ENCODE peak calls at places on chromosomes 11 and 22, in four cellular contexts. G, C, Q and D are unnamed samples.

GRCh38 chr22:44329179-44329796 is 16.5 kb upstream of the SHISAL1 start:
- DNase-seq in Q (no peak), C (no peak), G (no peak), D (no peak)

GRCh38 chr11:6099577-6099976 is 7.9 kb upstream of the OR56B4 start:
- DNase-seq in C (no peak), G (no peak), Q (no peak), D (no peak)

GRCh38 chr11:110295487-110296225 is 758 bp downstream of the RDX start:
- DNase-seq in C (peak; percentile 48), G (peak; percentile 74), Q (peak; percentile 75), D (no peak)

GRCh38 chr11:69640260-69640994 is 529 bp upstream of the CCND1 start:
- DNase-seq in C (no peak), G (no peak), Q (no peak), D (no peak)

GRCh38 chr11:134164490-134165370 is 59.0 kb downstream of the NCAPD3 start:
- DNase-seq in C (no peak), Q (no peak), G (no peak), D (no peak)

GRCh38 chr11:71342951-71343827 is 90.8 kb upstream of the SHANK2 start:
- DNase-seq in Q (peak; percentile 57), C (no peak), G (peak; percentile 78), D (no peak)

GRCh38 chr22:32748509-32748908 is 53.0 kb upstream of the TIMP3 start:
- DNase-seq in C (no peak), Q (no peak), G (no peak), D (no peak)

GRCh38 chr11:25423436-25424184 is 908.3 kb upstream of the ANO3 start:
- DNase-seq in Q (no peak), C (no peak), G (no peak), D (no peak)

GRCh38 chr11:97743205-97743742 is 1277.5 kb upstream of the CNTN5 start:
- DNase-seq in G (no peak), C (no peak), Q (no peak), D (no peak)

GRCh38 chr22:27454807-27455450 is 346.6 kb downstream of the MN1 start:
- DNase-seq in G (no peak), C (no peak), Q (no peak), D (no peak)

GRCh38 chr11:45643585-45643984 is 21.8 kb downstream of the CHST1 start:
- DNase-seq in Q (no peak), C (no peak), G (no peak), D (no peak)

GRCh38 chr11:44577231-44577834 is 11.9 kb downstream of the CD82 start:
- DNase-seq in Q (no peak), C (no peak), G (no peak), D (no peak)

GRCh38 chr11:850777-851762 is 8.4 kb downstream of the TSPAN4 start:
- DNase-seq in Q (no peak), G (no peak), C (no peak), D (no peak)

GRCh38 chr22:40183029-40183581 is 5.4 kb downstream of the TNRC6B start:
- DNase-seq in G (peak; percentile 80), C (no peak), Q (no peak), D (peak; percentile 84)

GRCh38 chr11:117122546-117122945 is 21.5 kb upstream of the PAFAH1B2 start:
- DNase-seq in G (no peak), C (no peak), Q (no peak), D (no peak)

GRCh38 chr11:112162761-112163669 is 879 bp downstream of the IL18 start:
- DNase-seq in C (no peak), G (peak; percentile 22), Q (no peak), D (peak; percentile 22)

GRCh38 chr11:29333993-29334780 is 682.6 kb downstream of the KCNA4 start:
- DNase-seq in C (no peak), Q (no peak), G (peak; percentile 55), D (no peak)

GRCh38 chr22:27796829-27797792 is 4.4 kb downstream of the MN1 start:
- DNase-seq in Q (no peak), G (no peak), C (no peak), D (no peak)

GRCh38 chr11:123903932-123904331 is 2.0 kb downstream of the OR8D4 start:
- DNase-seq in Q (no peak), C (no peak), G (no peak), D (no peak)

GRCh38 chr11:70315726-70316125 is 45.2 kb downstream of the PPFIA1 start:
- DNase-seq in Q (no peak), C (no peak), G (no peak), D (no peak)

GRCh38 chr11:8767466-8768142 is 85.0 kb downstream of the RPL27A start:
- DNase-seq in C (no peak), Q (no peak), G (no peak), D (no peak)

GRCh38 chr11:8766043-8766992 is 83.7 kb downstream of the RPL27A start:
- DNase-seq in C (no peak), G (no peak), Q (no peak), D (no peak)

GRCh38 chr11:8765294-8765693 is 82.7 kb downstream of the RPL27A start:
- DNase-seq in C (no peak), Q (no peak), G (peak; percentile 45), D (no peak)

GRCh38 chr11:8766993-8767374 is 84.4 kb downstream of the RPL27A start:
- DNase-seq in Q (no peak), C (no peak), G (no peak), D (no peak)

DNA sequence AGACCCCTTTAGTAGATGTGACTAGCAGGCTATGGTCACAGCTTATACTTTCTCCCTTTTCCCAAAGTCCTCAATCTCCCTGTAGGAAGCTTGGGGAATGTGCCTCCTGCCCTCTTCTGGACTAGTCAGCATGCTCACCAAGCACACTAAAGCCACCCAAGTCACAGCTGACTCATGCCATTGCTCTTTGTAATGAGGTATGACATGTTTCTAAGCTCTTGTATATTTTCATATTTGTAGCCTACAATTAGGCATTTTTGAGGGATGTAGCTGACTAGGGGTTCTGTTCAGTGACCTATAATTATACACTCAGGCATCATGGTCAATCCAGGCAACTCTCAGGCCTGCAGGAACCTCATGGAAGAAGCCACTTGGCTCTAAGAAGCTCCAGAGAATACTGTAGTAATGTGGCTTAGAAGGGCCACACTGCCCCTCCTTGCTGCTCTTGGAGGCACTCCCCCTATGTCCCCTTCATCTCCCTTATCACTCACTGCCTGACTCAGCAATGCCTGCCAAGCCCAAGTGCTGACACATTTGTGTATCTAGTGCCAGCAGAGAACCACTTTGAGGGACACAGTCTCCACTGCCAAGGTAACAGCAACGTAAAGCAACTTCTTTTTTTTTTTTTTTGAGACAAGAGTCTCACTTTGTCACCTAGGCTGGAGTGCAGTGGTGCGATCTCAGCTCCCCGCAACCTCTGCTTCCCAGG is 86.2 kb downstream of the RPL27A start:
- DNase-seq in Q (no peak), C (peak; percentile 53), G (peak; percentile 59), D (no peak)
- TF ChIP-seq CTCF in Q (peak; percentile 11), C (peak; percentile 2), G (peak; percentile 37), D (peak; percentile 47)

DNA sequence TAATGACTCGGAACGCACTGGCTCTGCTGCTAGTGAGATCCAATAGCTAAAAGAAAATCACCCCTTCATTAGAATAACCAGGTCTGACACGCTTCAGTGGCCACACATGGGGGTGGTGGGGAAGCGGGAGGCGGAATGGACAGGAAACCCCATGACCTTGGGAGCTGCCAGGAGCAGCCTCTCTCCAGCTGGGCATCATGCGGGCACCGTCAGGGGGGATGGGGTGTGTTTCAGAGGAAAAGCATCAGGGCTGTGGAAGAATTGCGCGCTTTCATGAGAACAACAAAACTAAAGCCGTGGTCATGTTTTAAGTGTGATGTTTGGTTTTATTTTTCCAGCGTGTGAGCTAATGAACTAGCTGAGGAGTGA is 6.1 kb upstream of the MRGPRG start:
- DNase-seq in G (no peak), C (no peak), Q (no peak), D (no peak)
- H3K27me3 ChIP-seq in G (no peaks in the 10 kb centered on the region), C (peaks cover 22% of the 10 kb centered on the region), Q (peaks cover 43% of the 10 kb centered on the region), D (peaks cover 17% of the 10 kb centered on the region)

DNA sequence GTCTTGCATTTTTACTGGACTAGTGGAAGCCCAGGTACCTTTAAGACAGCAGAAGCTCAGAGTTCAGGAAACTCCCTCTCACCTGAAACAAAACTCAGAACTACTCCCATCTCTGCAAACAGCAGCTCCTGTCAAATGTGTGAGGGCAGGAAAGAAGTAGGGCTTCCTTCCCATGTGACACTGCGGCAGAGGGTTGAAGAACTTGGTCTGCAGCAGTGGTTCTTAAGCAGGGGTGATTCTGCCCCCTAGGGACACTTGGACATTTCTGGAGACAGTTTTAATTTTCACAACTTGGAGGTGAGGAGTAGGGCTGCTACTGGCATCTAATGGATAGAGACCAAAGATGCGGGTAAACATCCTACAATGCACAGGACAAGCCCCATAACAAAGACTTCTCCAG is 63.4 kb downstream of the RCN1 start:
- DNase-seq in Q (no peak), G (no peak), C (no peak), D (no peak)
- TF ChIP-seq CTCF in Q (no peak), G (peak; percentile 6), C (no peak), D (peak; percentile 33)

GRCh38 chr11:114056409-114056808 is 3.1 kb upstream of the ZBTB16 start:
- DNase-seq in Q (no peak), C (no peak), G (no peak), D (no peak)

GRCh38 chr11:114058026-114058706 is 1.3 kb upstream of the ZBTB16 start:
- DNase-seq in C (peak; percentile 21), Q (peak; percentile 76), G (peak; percentile 76), D (no peak)

GRCh38 chr11:114057147-114057546 is 2.4 kb upstream of the ZBTB16 start:
- DNase-seq in Q (peak; percentile 56), G (no peak), C (peak; percentile 60), D (no peak)

GRCh38 chr11:114058871-114059277 is 637 bp upstream of the ZBTB16 start:
- DNase-seq in C (peak; percentile 49), Q (peak; percentile 67), G (peak; percentile 42), D (no peak)

DNA sequence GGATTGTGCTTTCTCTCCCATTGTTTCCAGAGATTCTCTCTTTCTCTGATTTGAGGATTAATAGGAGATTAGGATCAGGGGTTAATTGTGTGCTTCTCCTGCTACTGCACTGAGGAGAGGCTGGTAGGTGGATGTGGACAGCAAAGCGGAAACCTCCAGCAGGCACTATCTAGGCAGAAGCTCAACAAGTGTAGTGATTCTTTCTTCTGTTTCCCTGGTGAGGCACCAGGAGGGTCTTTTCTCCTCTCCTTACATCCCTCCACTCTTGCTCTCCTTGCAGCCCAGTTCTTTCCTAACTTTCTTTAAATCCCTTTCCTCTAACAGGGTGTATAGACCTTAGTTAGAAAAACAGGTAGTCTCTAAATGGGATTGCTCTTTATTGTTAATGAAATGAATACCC is 1.9 kb upstream of the ZBTB16 start:
- DNase-seq in G (no peak), Q (no peak), C (no peak), D (no peak)
- H3K27me3 ChIP-seq in G (peaks cover 28% of the 10 kb centered on the region), Q (peaks cover 7% of the 10 kb centered on the region), C (no peaks in the 10 kb centered on the region), D (peaks cover 39% of the 10 kb centered on the region)